ENCODE peak calls at places on chromosomes 12 and 14, in seven cellular contexts. D is AG04449; B is HT-29; O is AG09309; Q is choroid plexus epithelial cell; W is CD8-positive, alpha-beta memory T cell; K is transverse colon. X is an unnamed sample.
A peak's percentile ranks its signal among the peaks of the same experiment; 100 is the strongest.

GRCh38 chr12:6226002-6226700 is 26.0 kb downstream of the CD9 start:
- DNase-seq in K (peak; percentile 63), D (no peak), Q (peak; percentile 61), W (no peak), B (no peak), O (no peak), X (peak; percentile 50)

GRCh38 chr14:70988452-70988851 is 81.2 kb downstream of the PCNX1 start:
- DNase-seq in D (no peak), B (no peak), O (no peak), Q (no peak), W (no peak), K (no peak), X (no peak)

GRCh38 chr12:105978686-105979085 is 160.1 kb downstream of the NUAK1 start:
- DNase-seq in O (no peak), D (no peak), W (no peak), K (no peak), B (no peak), Q (no peak), X (no peak)

GRCh38 chr12:82745062-82745461 is 58.4 kb downstream of the TMTC2 start:
- DNase-seq in O (no peak), B (no peak), K (no peak), D (no peak), W (no peak), Q (no peak), X (no peak)

GRCh38 chr12:11785722-11786121 is 136.2 kb downstream of the ETV6 start:
- DNase-seq in K (no peak), O (peak; percentile 67), B (no peak), Q (peak; percentile 28), W (no peak), D (no peak), X (peak; percentile 80)

GRCh38 chr12:77979597-77980250 is 149.0 kb downstream of the NAV3 start:
- DNase-seq in D (no peak), W (no peak), O (no peak), K (no peak), B (no peak), Q (no peak), X (peak; percentile 88)

GRCh38 chr12:69648476-69648875 is 37.8 kb upstream of the LRRC10 start:
- DNase-seq in B (no peak), D (peak; percentile 87), W (no peak), Q (peak; percentile 85), O (peak; percentile 88), K (no peak), X (no peak)

GRCh38 chr14:103735439-103735814 is 19.8 kb downstream of the ZFYVE21 start:
- DNase-seq in W (no peak), O (no peak), K (no peak), B (no peak), D (no peak), Q (no peak), X (no peak)

GRCh38 chr12:39199371-39199770 is 243.5 kb downstream of the KIF21A start:
- DNase-seq in B (no peak), O (no peak), K (no peak), D (no peak), W (no peak), Q (no peak), X (no peak)

GRCh38 chr12:13171921-13172859 is 24.3 kb upstream of the EMP1 start:
- DNase-seq in Q (peak; percentile 62), O (no peak), D (no peak), B (peak; percentile 82), K (peak; percentile 30), W (no peak), X (no peak)

GRCh38 chr14:49966304-49966809 is 73.5 kb downstream of the ARF6 start:
- DNase-seq in B (peak; percentile 82), O (no peak), W (no peak), D (no peak), K (peak; percentile 76), Q (no peak), X (no peak)

GRCh38 chr12:34389378-34390170 is 367.3 kb downstream of the ALG10 start:
- DNase-seq in B (no peak), O (no peak), K (no peak), D (no peak), W (no peak), Q (no peak), X (no peak)

GRCh38 chr12:122837306-122838265 is 2.3 kb downstream of the HIP1R start:
- DNase-seq in D (no peak), Q (no peak), B (peak; percentile 51), W (no peak), O (no peak), K (peak; percentile 35), X (no peak)

GRCh38 chr14:105067140-105067968 is 2.1 kb upstream of the GPR132 start:
- DNase-seq in D (no peak), B (no peak), K (no peak), Q (peak; percentile 42), O (no peak), W (peak; percentile 51), X (peak; percentile 63)

GRCh38 chr14:49970474-49971147 is 77.7 kb downstream of the ARF6 start:
- DNase-seq in O (no peak), B (peak; percentile 27), Q (peak; percentile 87), D (no peak), K (no peak), W (no peak), X (peak; percentile 60)

GRCh38 chr12:54352022-54352531 is 12.2 kb downstream of the GPR84 start:
- DNase-seq in K (peak; percentile 30), D (no peak), W (no peak), O (no peak), Q (peak; percentile 61), B (no peak), X (no peak)

GRCh38 chr12:93751864-93752610 is 74.9 kb downstream of the CRADD start:
- DNase-seq in K (no peak), Q (peak; percentile 90), B (no peak), W (no peak), D (peak; percentile 95), O (peak; percentile 95), X (no peak)

GRCh38 chr12:50006754-50007442 is 18.4 kb downstream of the RACGAP1 start:
- DNase-seq in Q (peak; percentile 14), O (no peak), D (no peak), B (no peak), K (no peak), W (no peak), X (no peak)

GRCh38 chr12:94263905-94264655 is 115.7 kb downstream of the PLXNC1 start:
- DNase-seq in B (no peak), W (no peak), Q (peak; percentile 84), D (no peak), O (no peak), K (no peak), X (peak; percentile 46)

GRCh38 chr14:57889245-57889644 is 23.4 kb upstream of the SLC35F4 start:
- DNase-seq in K (no peak), Q (peak; percentile 23), W (no peak), B (no peak), O (peak; percentile 5), D (no peak), X (peak; percentile 2)

X was measured in MV-4-11.